ENCODE peak calls at places on chromosome 4, in six cellular contexts. X is upper lobe of right lung, H is pancreas, V is colonic mucosa, R is IMR-90, U is astrocyte of the spinal cord. P is an unnamed sample.

GRCh38 chr4:119303587-119304305 is 18.2 kb downstream of the FABP2 start:
- DNase-seq in X (no peak), H (no peak), V (no peak), R (no peak), U (no peak), P (no peak)

GRCh38 chr4:15653864-15654391 is 1.2 kb downstream of the FBXL5 start:
- DNase-seq in X (no peak), H (no peak), V (peak; percentile 50), R (peak; percentile 65), U (peak; percentile 64), P (peak; percentile 27)

GRCh38 chr4:48032721-48033120 is 16.1 kb downstream of the NIPAL1 start:
- DNase-seq in X (no peak), H (no peak), V (no peak), R (no peak), U (no peak), P (no peak)

GRCh38 chr4:8202108-8202507 is 3.0 kb downstream of the SH3TC1 start:
- DNase-seq in X (no peak), H (no peak), V (no peak), R (no peak), U (no peak), P (no peak)

GRCh38 chr4:125434136-125434535 is 119.4 kb downstream of the FAT4 start:
- DNase-seq in X (no peak), H (no peak), V (no peak), R (peak; percentile 8), U (no peak), P (no peak)

GRCh38 chr4:7332216-7333023 is 102.3 kb downstream of the PSAPL1 start:
- DNase-seq in X (no peak), H (no peak), V (no peak), R (peak; percentile 71), U (peak; percentile 72), P (no peak)

GRCh38 chr4:8571702-8572685 is 8.2 kb upstream of the GPR78 start:
- DNase-seq in X (peak; percentile 33), H (no peak), V (no peak), R (no peak), U (no peak), P (no peak)

GRCh38 chr4:102574317-102574716 is 73.2 kb downstream of the NFKB1 start:
- DNase-seq in X (no peak), H (no peak), V (no peak), R (peak; percentile 63), U (peak; percentile 60), P (no peak)

GRCh38 chr4:2273221-2273620 is 11.3 kb upstream of the MXD4 start:
- DNase-seq in X (no peak), H (no peak), V (no peak), R (no peak), U (no peak), P (no peak)

GRCh38 chr4:5751073-5751917 is 40.3 kb downstream of the EVC start:
- DNase-seq in X (peak; percentile 46), H (no peak), V (no peak), R (peak; percentile 81), U (peak; percentile 56), P (no peak)

GRCh38 chr4:7660640-7661039 is 225.9 kb upstream of the PSAPL1 start:
- DNase-seq in X (no peak), H (no peak), V (no peak), R (no peak), U (no peak), P (no peak)

GRCh38 chr4:37385424-37385823 is 140.9 kb downstream of the NWD2 start:
- DNase-seq in X (no peak), H (no peak), V (no peak), R (no peak), U (no peak), P (no peak)

GRCh38 chr4:158783775-158784174 is 14.9 kb downstream of the FNIP2 start:
- DNase-seq in X (no peak), H (no peak), V (no peak), R (peak; percentile 76), U (peak; percentile 54), P (no peak)

GRCh38 chr4:75036046-75036445 is 103.1 kb downstream of the PARM1 start:
- DNase-seq in X (no peak), H (no peak), V (no peak), R (no peak), U (no peak), P (no peak)

DNA sequence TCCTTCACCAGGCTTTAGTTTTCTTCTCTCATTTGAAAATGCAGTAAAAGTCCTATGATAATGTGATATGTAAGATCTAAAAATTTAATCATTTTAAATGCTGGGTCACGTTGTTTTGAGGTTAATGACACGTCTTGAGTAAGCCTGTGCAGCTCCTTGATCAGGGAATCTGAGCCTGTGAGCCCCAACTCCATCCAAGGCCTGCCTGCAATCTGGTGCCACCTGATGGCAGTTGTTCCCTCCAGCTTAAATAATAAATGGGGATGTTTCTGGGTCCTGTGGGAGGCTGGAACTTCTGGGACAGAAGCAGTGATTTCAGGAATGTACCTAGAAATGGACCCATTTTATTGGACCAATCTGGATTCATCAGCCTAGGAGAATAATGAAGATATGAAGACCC is 455.4 kb upstream of the ADGRL3 start:
- DNase-seq in X (no peak), H (no peak), V (no peak), R (peak; percentile 45), U (no peak), P (no peak)
- TF ChIP-seq CTCF in X (no peak), H (no peak), V (no peak), R (peak; percentile 27), U (peak; percentile 24), P (peak; percentile 21)

DNA sequence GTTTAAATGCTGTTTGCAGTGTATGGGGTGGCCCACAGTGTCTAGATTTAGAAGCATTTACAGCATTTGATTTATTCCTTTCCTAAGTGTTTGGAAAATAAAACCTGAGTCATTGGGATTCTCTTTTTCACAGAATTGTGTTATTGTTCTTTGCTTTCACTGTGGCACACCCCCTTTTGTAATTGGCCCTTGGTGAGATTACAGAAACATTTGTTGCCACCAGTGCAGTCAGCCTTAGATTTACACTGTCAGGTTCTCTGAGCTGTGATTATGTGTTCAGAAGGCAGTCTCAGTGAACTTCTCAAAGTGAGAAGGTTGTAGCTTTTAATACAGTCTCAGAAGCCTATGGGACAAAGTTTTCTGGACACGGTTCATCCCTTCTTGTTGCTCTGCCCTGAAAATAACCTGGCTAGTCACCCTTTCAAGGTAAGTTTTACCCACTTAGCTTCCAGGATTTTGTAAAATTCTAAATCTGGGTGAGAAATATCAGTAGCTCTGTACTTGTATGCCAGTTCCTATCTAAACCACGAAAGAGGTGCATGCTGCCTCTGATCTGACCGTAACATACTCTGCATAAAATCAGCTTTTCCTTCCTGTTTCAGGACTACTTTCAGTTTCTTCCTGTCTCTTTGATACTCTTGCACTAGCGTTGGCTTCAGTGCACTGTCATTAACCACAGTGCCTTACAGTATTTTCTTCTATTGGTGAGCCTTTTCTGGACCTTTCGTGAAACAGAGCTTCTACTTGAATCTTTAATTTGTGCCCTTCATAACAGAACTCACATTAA is 12.6 kb downstream of the RUFY3 start:
- DNase-seq in X (no peak), H (peak; percentile 21), V (peak; percentile 41), R (peak; percentile 55), U (peak; percentile 54), P (no peak)
- H3K4me3 ChIP-seq in X (peak overlapping the region; percentile 41), H (peak overlapping the region; percentile 11), V (peak overlapping the region; percentile 31), R (peak overlapping the region; percentile 40), U (peak overlapping the region; percentile 38), P (peak overlapping the region; percentile 43)

GRCh38 chr4:142567199-142567598 is 278.9 kb downstream of the INPP4B start:
- DNase-seq in X (no peak), H (no peak), V (no peak), R (no peak), U (no peak), P (no peak)
- TF ChIP-seq CTCF in X (no peak), H (no peak), V (no peak), R (no peak), U (no peak), P (no peak)

GRCh38 chr4:88130544-88131305 is 27.7 kb downstream of the ABCG2 start:
- DNase-seq in X (no peak), H (no peak), V (no peak), R (no peak), U (no peak), P (no peak)
- H3K4me3 ChIP-seq in X (no peak overlapping the region), H (no peak overlapping the region), V (no peak overlapping the region), R (no peak overlapping the region), U (no peak overlapping the region), P (no peak overlapping the region)

DNA sequence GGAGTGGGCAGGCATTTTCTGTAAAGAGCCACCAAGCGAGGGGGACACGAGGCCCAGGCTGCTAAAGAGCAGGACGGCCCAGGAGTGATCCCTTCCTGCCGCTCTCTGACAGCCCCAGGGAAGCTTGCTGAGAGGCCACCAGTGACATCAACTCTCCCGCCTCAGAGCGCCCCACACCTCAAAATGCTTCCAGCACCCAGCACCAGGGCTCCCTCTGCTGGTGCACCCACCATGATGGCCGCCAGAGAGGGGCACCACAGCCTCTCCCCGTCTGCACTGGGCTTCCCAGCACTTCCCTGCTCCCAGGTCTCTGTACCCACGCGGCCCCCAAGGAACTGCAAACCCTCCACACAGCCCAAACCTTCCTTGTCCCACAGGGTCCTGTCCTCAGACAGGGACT is 40.4 kb downstream of the GAK start:
- DNase-seq in X (no peak), H (no peak), V (no peak), R (no peak), U (no peak), P (no peak)
- TF ChIP-seq CTCF in X (peak; percentile 10), H (no peak), V (no peak), R (peak; percentile 15), U (peak; percentile 37), P (peak; percentile 24)

GRCh38 chr4:61202638-61203495 is 2.7 kb downstream of the ADGRL3 start:
- DNase-seq in X (no peak), H (no peak), V (no peak), R (no peak), U (peak; percentile 25), P (no peak)
- H3K4me3 ChIP-seq in X (peak overlapping the region; percentile 52), H (no peak overlapping the region), V (peak overlapping the region; percentile 30), R (peak overlapping the region; percentile 62), U (peak overlapping the region; percentile 61), P (no peak overlapping the region)

GRCh38 chr4:183658362-183659028 is 490 bp downstream of the RWDD4 start:
- DNase-seq in X (peak; percentile 74), H (no peak), V (peak; percentile 33), R (peak; percentile 10), U (peak; percentile 17), P (no peak)

GRCh38 chr4:183659919-183660318 is 826 bp downstream of the TRAPPC11 start:
- DNase-seq in X (no peak), H (no peak), V (no peak), R (peak; percentile 7), U (no peak), P (no peak)

GRCh38 chr4:183657564-183657963 is 1.4 kb downstream of the RWDD4 start:
- DNase-seq in X (no peak), H (no peak), V (no peak), R (no peak), U (peak; percentile 9), P (no peak)

GRCh38 chr4:183659029-183659870 is at the start of the genes RWDD4 and TRAPPC11:
- DNase-seq in X (peak; percentile 99), H (peak; percentile 98), V (peak; percentile 98), R (peak; percentile 99), U (peak; percentile 99), P (peak; percentile 95)
- TF ChIP-seq CTCF in X (peak; percentile 47), H (no peak), V (no peak), R (peak; percentile 21), U (no peak), P (peak; percentile 15)

DNA sequence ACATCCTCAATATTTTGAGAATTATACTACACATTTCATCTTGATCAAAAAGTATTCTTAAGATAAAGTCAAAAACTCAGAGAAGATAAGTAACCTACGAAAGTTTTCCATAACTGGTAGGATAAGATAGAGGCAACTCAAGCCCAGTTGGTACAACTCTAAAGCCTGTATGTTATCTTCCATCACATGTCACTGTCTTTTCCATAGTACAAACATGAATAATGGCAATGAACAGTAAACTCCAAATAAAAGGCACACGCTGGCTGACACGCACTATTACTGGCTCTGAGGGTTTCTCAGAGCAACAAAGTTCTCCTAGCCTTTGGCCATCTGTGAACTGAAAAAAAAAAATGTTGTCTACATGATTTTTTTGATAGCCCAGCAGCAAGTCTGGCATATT is 27.2 kb downstream of the LIN54 start:
- DNase-seq in X (no peak), H (no peak), V (no peak), R (no peak), U (no peak), P (no peak)
- H3K4me3 ChIP-seq in X (no peak overlapping the region), H (no peak overlapping the region), V (no peak overlapping the region), R (no peak overlapping the region), U (no peak overlapping the region), P (no peak overlapping the region)